ENCODE peak calls at places on chromosomes 1 and 21, in nine cellular contexts. A is activated naive CD4-positive, alpha-beta T cell treated with anti-CD3 and anti-CD28 coated beads, Interleukin-2, amount 50 U/mL, for 72 hours; N is Panc1; B is PC-3; V is Right ventricle myocardium superior; Y is central memory CD8-positive, alpha-beta T cell; I is HCT116; F is GM12878; Z is CD8-positive, alpha-beta T cell. L is an unnamed sample.

GRCh38 chr1:60274422-60275419 is 201.2 kb upstream of the C1orf87 start:
- ATAC-seq in V (peak), F (no peak), Y (no peak), N (no peak), A (no peak), Z (no peak), I (no peak), B (no peak), L (no peak)

GRCh38 chr21:39000496-39000895 is 182.8 kb downstream of the PSMG1 start:
- ATAC-seq in Z (no peak), B (peak), A (peak), F (no peak), N (peak), I (no peak), Y (no peak), V (peak), L (peak)

GRCh38 chr1:70536708-70537398 is 125.8 kb downstream of the CTH start:
- ATAC-seq in A (no peak), V (no peak), Y (no peak), B (no peak), Z (no peak), F (no peak), N (no peak), I (no peak), L (no peak)

GRCh38 chr1:64769482-64769881 is 24.6 kb downstream of the RAVER2 start:
- ATAC-seq in Y (no peak), Z (no peak), N (no peak), F (no peak), V (no peak), B (no peak), A (no peak), I (no peak), L (peak)

GRCh38 chr1:77986810-77987209 is 7.9 kb upstream of the FUBP1 start:
- ATAC-seq in V (no peak), Z (no peak), I (peak), B (no peak), F (peak), Y (no peak), N (no peak), A (peak), L (no peak)

GRCh38 chr1:76942549-76942948 is 75.3 kb downstream of the ST6GALNAC5 start:
- ATAC-seq in I (no peak), V (no peak), Z (no peak), F (no peak), B (no peak), N (no peak), A (no peak), Y (no peak), L (no peak)

GRCh38 chr1:154595621-154596020 is 12.4 kb downstream of the ADAR start:
- ATAC-seq in Y (no peak), F (no peak), A (peak), N (no peak), I (no peak), Z (no peak), V (no peak), B (peak), L (peak)

GRCh38 chr1:36411674-36412648 is 14.3 kb upstream of the LSM10 start:
- ATAC-seq in B (no peak), A (peak), Y (peak), N (no peak), I (peak), Z (peak), F (peak), V (no peak), L (peak)

GRCh38 chr1:53110370-53111072 is 31.9 kb downstream of the SLC1A7 start:
- ATAC-seq in B (no peak), V (no peak), N (no peak), A (peak), Z (no peak), F (no peak), Y (no peak), I (no peak), L (peak)

L was measured in esophagus mucosa.